ENCODE peak calls at places on chromosomes 16 and 17, in seven cellular contexts. C, M, G, A, H, P and N are unnamed samples.

GRCh38 chr17:3838206-3838605 is 7.8 kb downstream of the NCBP3 start:
- DNase-seq in M (no peak), H (no peak), G (no peak), P (no peak), A (no peak), C (no peak), N (no peak)

GRCh38 chr17:50458290-50458689 is 10.4 kb downstream of the CHAD start:
- DNase-seq in P (peak), M (no peak), G (no peak), A (no peak), H (no peak), C (no peak), N (no peak)

GRCh38 chr16:46618516-46618915 is 2.7 kb downstream of the SHCBP1 start:
- DNase-seq in M (no peak), H (no peak), A (peak), C (no peak), P (no peak), G (no peak), N (no peak)

GRCh38 chr17:49935526-49936210 is 33.3 kb upstream of the DLX4 start:
- DNase-seq in A (no peak), C (no peak), G (no peak), P (no peak), H (no peak), M (no peak), N (no peak)

GRCh38 chr17:27950995-27951394 is 57.8 kb upstream of the LYRM9 start:
- DNase-seq in M (no peak), A (no peak), P (no peak), C (no peak), G (no peak), H (no peak), N (no peak)

GRCh38 chr17:81656118-81656743 is at the start of gene PDE6G:
- DNase-seq in P (no peak), M (no peak), G (no peak), A (no peak), C (no peak), H (no peak), N (no peak)

GRCh38 chr17:37461668-37462067 is 28.0 kb upstream of the DUSP14 start:
- DNase-seq in H (peak), P (no peak), A (no peak), C (no peak), G (no peak), M (no peak), N (no peak)

GRCh38 chr17:29682054-29682453 is 59.3 kb upstream of the CORO6 start:
- DNase-seq in C (no peak), A (peak), G (no peak), P (no peak), M (no peak), H (no peak), N (no peak)

GRCh38 chr16:1778200-1779179 is 3.9 kb downstream of the SPSB3 start:
- DNase-seq in M (no peak), G (no peak), P (no peak), H (no peak), C (peak), A (no peak), N (no peak)

GRCh38 chr17:16872836-16873653 is 98.9 kb downstream of the TNFRSF13B start:
- DNase-seq in M (no peak), A (peak), P (peak), G (no peak), C (peak), H (no peak), N (peak)

GRCh38 chr16:19438739-19439138 is 21.1 kb downstream of the TMC5 start:
- DNase-seq in M (no peak), A (no peak), C (no peak), P (no peak), H (no peak), G (no peak), N (no peak)

GRCh38 chr17:38868095-38868967 is 1.5 kb upstream of the LASP1 start:
- DNase-seq in G (peak), H (peak), A (peak), C (peak), M (peak), P (no peak), N (no peak)

GRCh38 chr17:39740357-39741111 is 2.8 kb downstream of the GRB7 start:
- DNase-seq in C (no peak), H (peak), M (no peak), P (peak), A (no peak), G (no peak), N (no peak)

GRCh38 chr16:77898671-77899211 is 110.4 kb downstream of the VAT1L start:
- DNase-seq in G (no peak), H (peak), P (no peak), C (no peak), A (no peak), M (no peak), N (no peak)

GRCh38 chr17:62614142-62614541 is 13.3 kb upstream of the MRC2 start:
- DNase-seq in A (no peak), P (no peak), C (no peak), M (no peak), H (peak), G (no peak), N (no peak)

GRCh38 chr17:40019140-40019991 is 4.1 kb downstream of the CSF3 start:
- DNase-seq in G (no peak), M (no peak), C (no peak), P (peak), H (peak), A (no peak), N (no peak)

GRCh38 chr16:83779881-83780280 is 27.9 kb upstream of the HSBP1 start:
- DNase-seq in P (no peak), A (no peak), H (peak), C (no peak), M (no peak), G (no peak), N (no peak)

GRCh38 chr17:38871247-38871991 is 1.6 kb downstream of the LASP1 start:
- DNase-seq in P (peak), C (peak), A (peak), H (peak), G (peak), M (peak), N (no peak)

GRCh38 chr17:81713004-81713555 is 996 bp downstream of the SLC25A10 start:
- DNase-seq in C (no peak), A (no peak), H (no peak), G (no peak), P (peak), M (no peak), N (no peak)

GRCh38 chr17:77388384-77389306 is 247.9 kb downstream of the SEC14L1 start:
- DNase-seq in C (peak), A (no peak), H (peak), P (no peak), M (no peak), G (no peak), N (no peak)

GRCh38 chr17:62860962-62861873 is 53.1 kb upstream of the MARCHF10 start:
- DNase-seq in G (no peak), M (no peak), H (no peak), P (no peak), A (no peak), C (no peak), N (no peak)

GRCh38 chr17:4972752-4973151 is 5.1 kb upstream of the SPAG7 start:
- DNase-seq in G (no peak), A (no peak), H (no peak), P (no peak), M (no peak), C (no peak), N (no peak)

GRCh38 chr17:9367186-9367585 is 208.4 kb downstream of the STX8 start:
- DNase-seq in P (no peak), C (no peak), G (no peak), H (no peak), M (peak), A (no peak), N (no peak)

GRCh38 chr16:28623172-28623711 is 13.4 kb upstream of the SULT1A1 start:
- DNase-seq in C (no peak), P (peak), H (no peak), A (peak), G (no peak), M (peak), N (no peak)

GRCh38 chr17:12195418-12195817 is 174.7 kb downstream of the MAP2K4 start:
- DNase-seq in H (no peak), M (no peak), G (no peak), A (no peak), P (no peak), C (no peak), N (no peak)

GRCh38 chr17:652310-652709 is 62.3 kb downstream of the VPS53 start:
- DNase-seq in A (no peak), C (no peak), M (peak), P (no peak), H (peak), G (peak), N (no peak)

GRCh38 chr17:55430531-55431228 is 9.0 kb upstream of the MMD start:
- DNase-seq in H (no peak), A (no peak), G (no peak), M (no peak), C (no peak), P (no peak), N (no peak)

GRCh38 chr17:55413825-55414489 is 7.7 kb downstream of the MMD start:
- DNase-seq in H (no peak), P (no peak), C (no peak), M (no peak), G (no peak), A (no peak), N (no peak)

GRCh38 chr17:39927928-39928867 is 666 bp downstream of the LRRC3C start:
- DNase-seq in C (peak), G (peak), A (peak), H (no peak), M (peak), P (no peak), N (peak)

GRCh38 chr16:23500212-23500865 is 10.0 kb downstream of the GGA2 start:
- DNase-seq in P (no peak), H (no peak), A (no peak), G (no peak), M (no peak), C (no peak), N (no peak)

GRCh38 chr17:82942166-82943130 is 102.6 kb upstream of the ZNF750 start:
- DNase-seq in G (peak), C (no peak), M (peak), A (no peak), P (no peak), H (no peak), N (no peak)

GRCh38 chr16:35631261-35631945 is 2172.0 kb downstream of the TP53TG3F start:
- DNase-seq in M (no peak), H (no peak), A (peak), P (no peak), C (no peak), G (no peak), N (no peak)

GRCh38 chr17:30297715-30298114 is 6.0 kb upstream of the BLMH start:
- DNase-seq in M (no peak), H (no peak), G (no peak), P (no peak), A (no peak), C (no peak), N (no peak)

GRCh38 chr17:2369551-2370210 is 31.2 kb downstream of the MNT start:
- DNase-seq in M (no peak), G (no peak), A (no peak), C (peak), H (no peak), P (no peak), N (no peak)

GRCh38 chr17:6455321-6455705 is 11.1 kb downstream of the PIMREG start:
- DNase-seq in P (no peak), A (peak), M (no peak), G (no peak), H (no peak), C (peak), N (peak)

GRCh38 chr16:138049-138417 is 440 bp downstream of the NPRL3 start:
- DNase-seq in M (no peak), P (no peak), G (peak), H (peak), A (peak), C (peak), N (peak)

GRCh38 chr17:33137411-33137810 is 145.8 kb downstream of the SPACA3 start:
- DNase-seq in M (no peak), P (no peak), C (no peak), A (no peak), G (no peak), H (no peak), N (no peak)

GRCh38 chr17:59387351-59388069 is 56.1 kb downstream of the YPEL2 start:
- DNase-seq in G (no peak), C (no peak), A (no peak), H (no peak), P (no peak), M (no peak), N (no peak)

GRCh38 chr16:11080999-11081630 is 136.8 kb downstream of the CLEC16A start:
- DNase-seq in M (no peak), A (no peak), H (no peak), P (no peak), G (peak), C (no peak), N (no peak)

DNA sequence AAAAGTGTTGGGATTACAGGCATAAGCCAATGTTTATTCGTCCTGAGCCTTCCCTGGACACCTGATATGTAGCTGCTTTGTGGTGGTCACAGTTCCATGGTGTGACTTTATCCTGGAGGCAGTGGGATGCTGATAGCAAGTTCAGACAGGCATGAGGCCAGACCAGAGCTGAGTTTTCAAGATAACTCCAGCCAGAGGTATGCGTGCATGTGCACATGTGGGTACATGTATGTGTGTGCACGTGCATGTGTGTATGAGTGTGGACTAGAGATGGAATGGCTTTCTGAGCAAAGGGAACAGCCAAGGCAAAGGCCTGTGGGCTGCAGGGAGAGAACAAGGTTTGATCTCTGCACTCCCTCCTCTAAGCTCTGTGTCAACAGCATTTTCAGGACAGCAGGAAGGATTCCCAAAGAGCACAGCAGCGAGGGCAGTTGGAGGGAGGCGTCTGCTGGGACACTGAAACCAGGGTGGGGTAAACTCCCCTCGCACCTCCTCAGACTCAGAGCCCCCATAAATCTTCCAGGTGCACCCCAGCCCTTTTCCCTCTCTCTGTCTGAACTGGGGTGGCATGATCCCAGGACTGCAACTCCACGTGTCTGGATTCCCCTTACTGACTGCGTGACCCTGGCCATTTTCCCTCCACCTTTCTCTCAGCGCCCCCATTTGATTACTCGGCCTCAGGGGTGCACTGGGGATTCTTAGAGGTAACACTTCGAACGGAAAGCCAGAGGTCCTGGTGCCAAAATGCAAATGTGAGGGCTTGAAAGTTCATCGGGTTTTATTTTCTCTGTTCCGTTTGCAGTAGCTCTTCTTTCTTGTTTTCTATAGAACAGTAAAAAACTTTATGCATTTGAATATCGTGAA is 15.3 kb downstream of the NLRC5 start:
- DNase-seq in H (no peak), M (no peak), G (peak), C (no peak), A (peak), P (no peak), N (no peak)
- TF ChIP-seq CTCF in H (no peak), M (no peak), G (no peak), C (no peak), A (no peak), P (no peak), N (no peak)

GRCh38 chr17:64240261-64240740 is 22.8 kb downstream of the TEX2 start:
- DNase-seq in H (no peak), A (no peak), M (no peak), P (peak), C (no peak), G (no peak), N (no peak)
- TF ChIP-seq CTCF in H (no peak), A (no peak), M (peak), P (peak), C (no peak), G (no peak), N (peak)

DNA sequence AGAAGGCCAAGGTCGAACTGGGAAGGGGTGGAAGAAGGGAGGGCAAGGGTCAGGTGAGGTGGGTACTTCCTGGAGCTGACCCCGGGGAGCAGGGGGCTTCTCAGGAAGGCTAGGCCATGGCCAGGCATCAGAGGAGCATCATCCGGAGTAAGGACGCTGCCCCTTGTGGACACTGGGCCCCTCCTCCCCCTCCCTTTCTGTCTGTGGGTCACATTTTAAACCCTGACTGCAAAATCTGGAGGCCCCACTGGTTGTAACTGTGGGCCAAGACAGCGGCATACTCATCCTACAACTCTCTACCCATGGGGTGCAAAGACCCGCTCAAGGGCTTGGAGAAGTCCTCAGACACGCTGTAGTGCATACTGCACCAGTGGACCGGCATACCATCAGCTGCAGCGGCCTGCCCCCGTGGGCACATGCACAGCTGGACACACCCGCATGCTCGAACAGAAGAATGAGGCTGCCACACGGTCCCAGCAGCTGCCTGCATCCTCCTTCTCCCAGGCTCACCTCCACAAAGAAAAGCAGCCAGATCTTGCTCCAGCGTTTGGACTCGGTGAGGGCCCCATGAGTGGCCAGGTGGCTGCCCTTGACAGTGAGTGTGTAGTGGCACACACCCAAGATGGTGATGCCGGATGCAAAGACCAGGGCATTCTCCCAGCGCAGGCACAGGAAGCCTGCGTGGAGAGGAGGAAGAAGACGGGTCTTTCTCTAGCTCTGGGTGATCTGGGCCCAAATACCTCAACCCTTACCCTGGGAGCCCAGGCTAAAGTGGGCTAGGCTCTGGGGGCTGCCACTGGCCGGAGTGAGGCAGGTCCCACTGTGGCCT is 1.2 kb downstream of the FADS6 start:
- DNase-seq in C (no peak), H (no peak), P (no peak), G (no peak), M (no peak), A (no peak), N (no peak)
- TF ChIP-seq CTCF in C (no peak), H (no peak), P (no peak), G (no peak), M (no peak), A (no peak), N (no peak)

GRCh38 chr17:75774988-75775668 is 9.5 kb upstream of the UNK start:
- DNase-seq in H (peak), M (no peak), G (peak), A (no peak), P (no peak), C (no peak), N (no peak)

GRCh38 chr17:75774471-75774987 is 9.5 kb upstream of the GALK1 start:
- DNase-seq in G (peak), M (no peak), A (no peak), P (no peak), H (no peak), C (no peak), N (no peak)

GRCh38 chr17:75771334-75772281 is 6.6 kb upstream of the GALK1 start:
- DNase-seq in G (peak), A (no peak), C (no peak), P (no peak), H (no peak), M (no peak), N (no peak)

GRCh38 chr17:75773808-75774470 is 8.9 kb upstream of the GALK1 start:
- DNase-seq in G (peak), P (no peak), C (no peak), M (no peak), H (no peak), A (no peak), N (no peak)

DNA sequence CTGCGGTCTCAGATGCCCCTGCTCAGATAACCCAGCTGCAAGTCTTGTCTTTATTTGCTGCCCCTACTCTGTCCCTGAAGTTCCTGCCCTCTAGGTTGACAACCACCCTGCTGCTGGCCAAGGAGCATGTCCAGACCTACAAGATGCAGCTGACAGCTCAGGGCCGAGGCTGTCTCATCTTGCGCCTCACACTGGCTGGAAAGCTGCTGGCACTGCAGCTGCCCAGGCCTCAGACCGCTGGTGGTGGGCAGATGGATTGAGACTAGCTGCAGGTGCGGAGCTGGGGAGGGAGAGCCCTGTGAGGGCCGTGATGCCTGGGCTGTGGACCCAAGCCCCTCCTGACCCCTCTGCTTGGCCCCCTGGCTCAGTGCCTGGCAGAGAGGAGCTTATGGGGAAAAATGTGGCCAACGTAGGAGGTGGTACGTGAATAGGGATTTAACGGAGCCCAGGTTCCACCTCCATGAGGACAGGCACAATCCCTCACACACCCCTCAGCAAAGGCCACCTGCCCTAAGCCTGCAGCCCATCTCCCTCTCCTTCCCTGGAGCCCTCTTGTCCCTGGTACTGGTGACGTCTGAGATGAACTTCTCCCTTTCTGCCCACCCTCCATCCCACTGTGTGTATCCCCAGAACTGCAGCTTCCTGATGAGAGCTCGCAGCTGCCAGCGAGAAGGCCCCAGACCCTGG is 8.3 kb upstream of the GALK1 start:
- DNase-seq in M (no peak), C (no peak), H (no peak), A (no peak), P (no peak), G (peak), N (no peak)
- TF ChIP-seq CTCF in M (no peak), C (no peak), H (no peak), A (no peak), P (no peak), G (no peak), N (no peak)

GRCh38 chr16:72399811-72400210 is 227.9 kb upstream of the PMFBP1 start:
- DNase-seq in A (no peak), C (no peak), M (no peak), P (no peak), G (no peak), H (no peak), N (no peak)
- TF ChIP-seq CTCF in A (no peak), C (no peak), M (no peak), P (no peak), G (no peak), H (no peak), N (no peak)

GRCh38 chr16:80931985-80932720 is 74.5 kb downstream of the CMC2 start:
- DNase-seq in M (peak), P (peak), A (peak), G (peak), H (peak), C (peak), N (peak)
- TF ChIP-seq CTCF in M (no peak), P (no peak), A (no peak), G (no peak), H (no peak), C (no peak), N (no peak)